ENCODE peak calls at places on chromosomes 16 and 17, in seven cellular contexts. G is epithelial cell of esophagus, D is RWPE2, C is AG04450, S is non-pigmented ciliary epithelial cell, I is BE2C, V is memory B cell. N is an unnamed sample.

GRCh38 chr17:70100983-70101382 is 26.0 kb downstream of the KCNJ16 start:
- DNase-seq in G (peak), D (no peak), C (no peak), S (no peak), I (no peak), V (no peak), N (no peak)

GRCh38 chr17:19386974-19387920 is at the start of gene MFAP4:
- DNase-seq in G (no peak), D (no peak), C (peak), S (no peak), I (peak), V (no peak), N (no peak)

GRCh38 chr17:48412841-48413240 is 17.2 kb downstream of the SKAP1 start:
- DNase-seq in G (no peak), D (no peak), C (no peak), S (no peak), I (no peak), V (no peak), N (no peak)

GRCh38 chr17:72280881-72281280 is 160.1 kb downstream of the SOX9 start:
- DNase-seq in G (peak), D (no peak), C (no peak), S (no peak), I (no peak), V (no peak), N (no peak)

GRCh38 chr16:66976746-66977145 is 11.6 kb upstream of the CES4A start:
- DNase-seq in G (no peak), D (no peak), C (no peak), S (no peak), I (peak), V (no peak), N (no peak)

GRCh38 chr17:81119223-81120148 is 45.8 kb upstream of the PVALEF start:
- DNase-seq in G (peak), D (peak), C (peak), S (peak), I (peak), V (peak), N (peak)

GRCh38 chr17:33561935-33562334 is 268.8 kb upstream of the ASIC2 start:
- DNase-seq in G (no peak), D (no peak), C (no peak), S (no peak), I (no peak), V (no peak), N (no peak)

GRCh38 chr17:66948061-66948750 is 16.3 kb upstream of the CACNG4 start:
- DNase-seq in G (no peak), D (peak), C (no peak), S (no peak), I (peak), V (no peak), N (no peak)

GRCh38 chr17:74605361-74605760 is 13.3 kb upstream of the CD300LD start:
- DNase-seq in G (peak), D (peak), C (peak), S (no peak), I (peak), V (no peak), N (no peak)

GRCh38 chr17:34874496-34874895 is 86.8 kb downstream of the CCT6B start:
- DNase-seq in G (no peak), D (no peak), C (no peak), S (no peak), I (no peak), V (no peak), N (no peak)

GRCh38 chr16:29029168-29029994 is 44.5 kb downstream of the LAT start:
- DNase-seq in G (peak), D (peak), C (peak), S (peak), I (peak), V (no peak), N (no peak)

GRCh38 chr16:4081577-4082021 is 34.6 kb downstream of the ADCY9 start:
- DNase-seq in G (no peak), D (no peak), C (no peak), S (no peak), I (no peak), V (no peak), N (no peak)

GRCh38 chr16:54390095-54390494 is 103.5 kb upstream of the IRX3 start:
- DNase-seq in G (no peak), D (no peak), C (no peak), S (no peak), I (no peak), V (no peak), N (no peak)

GRCh38 chr17:57747221-57748017 is 2.3 kb upstream of the CCDC182 start:
- DNase-seq in G (peak), D (no peak), C (peak), S (peak), I (peak), V (peak), N (no peak)

GRCh38 chr16:53501216-53501859 is 1.7 kb downstream of the AKTIP start:
- DNase-seq in G (peak), D (no peak), C (no peak), S (no peak), I (no peak), V (no peak), N (no peak)

GRCh38 chr17:57577751-57578607 is 167.1 kb downstream of the CCDC182 start:
- DNase-seq in G (peak), D (no peak), C (peak), S (peak), I (peak), V (no peak), N (no peak)

GRCh38 chr17:43949777-43950176 is 4.0 kb downstream of the PYY start:
- DNase-seq in G (no peak), D (no peak), C (no peak), S (no peak), I (no peak), V (no peak), N (no peak)

GRCh38 chr17:61496174-61496956 is 44.1 kb downstream of the TBX4 start:
- DNase-seq in G (no peak), D (no peak), C (no peak), S (no peak), I (no peak), V (no peak), N (no peak)

GRCh38 chr16:24138024-24138423 is 118.1 kb upstream of the CACNG3 start:
- DNase-seq in G (no peak), D (no peak), C (no peak), S (no peak), I (no peak), V (no peak), N (no peak)

GRCh38 chr17:46139365-46140210 is 53.6 kb downstream of the KANSL1 start:
- DNase-seq in G (no peak), D (no peak), C (no peak), S (no peak), I (no peak), V (no peak), N (no peak)

GRCh38 chr17:10117085-10117484 is 81.3 kb downstream of the GAS7 start:
- DNase-seq in G (no peak), D (no peak), C (no peak), S (no peak), I (no peak), V (no peak), N (no peak)

GRCh38 chr17:13597723-13598347 is 3.9 kb downstream of the HS3ST3A1 start:
- DNase-seq in G (peak), D (no peak), C (no peak), S (no peak), I (peak), V (peak), N (peak)

GRCh38 chr16:71383054-71383773 is 24.7 kb downstream of the CALB2 start:
- DNase-seq in G (peak), D (no peak), C (no peak), S (no peak), I (no peak), V (no peak), N (no peak)

GRCh38 chr17:49450735-49451134 is 36.1 kb upstream of the PHB1 start:
- DNase-seq in G (peak), D (no peak), C (no peak), S (no peak), I (no peak), V (no peak), N (no peak)

GRCh38 chr16:72203401-72203800 is 31.4 kb upstream of the PMFBP1 start:
- DNase-seq in G (peak), D (no peak), C (no peak), S (no peak), I (no peak), V (peak), N (peak)

GRCh38 chr17:78185981-78186688 is 717 bp downstream of the TK1 start:
- DNase-seq in G (no peak), D (peak), C (no peak), S (no peak), I (no peak), V (no peak), N (no peak)

GRCh38 chr16:14309906-14310305 is 238.8 kb downstream of the MRTFB start:
- DNase-seq in G (peak), D (no peak), C (no peak), S (peak), I (no peak), V (no peak), N (no peak)

GRCh38 chr16:85528528-85529387 is 84.4 kb upstream of the GSE1 start:
- DNase-seq in G (no peak), D (no peak), C (no peak), S (no peak), I (peak), V (no peak), N (no peak)

GRCh38 chr17:14871921-14872320 is 393.2 kb downstream of the PMP22 start:
- DNase-seq in G (peak), D (no peak), C (no peak), S (no peak), I (no peak), V (no peak), N (no peak)

GRCh38 chr16:56591377-56592060 is 2.2 kb downstream of the MT3 start:
- DNase-seq in G (no peak), D (no peak), C (no peak), S (no peak), I (no peak), V (no peak), N (no peak)

GRCh38 chr17:13865650-13866049 is 203.7 kb upstream of the COX10 start:
- DNase-seq in G (no peak), D (no peak), C (no peak), S (no peak), I (no peak), V (no peak), N (no peak)

GRCh38 chr17:16040710-16041251 is 41.2 kb downstream of the TTC19 start:
- DNase-seq in G (no peak), D (no peak), C (peak), S (peak), I (no peak), V (no peak), N (no peak)

GRCh38 chr17:17060930-17061329 is 18.7 kb downstream of the MPRIP start:
- DNase-seq in G (no peak), D (peak), C (no peak), S (no peak), I (no peak), V (no peak), N (no peak)

GRCh38 chr17:66310528-66311148 is 8.2 kb downstream of the PRKCA start:
- DNase-seq in G (no peak), D (no peak), C (no peak), S (no peak), I (no peak), V (no peak), N (no peak)

GRCh38 chr17:2123467-2124251 is 68.8 kb downstream of the HIC1 start:
- DNase-seq in G (peak), D (no peak), C (no peak), S (no peak), I (no peak), V (no peak), N (no peak)

GRCh38 chr16:1090620-1091587 is 5.1 kb downstream of the C1QTNF8 start:
- DNase-seq in G (no peak), D (no peak), C (no peak), S (no peak), I (no peak), V (no peak), N (no peak)

GRCh38 chr16:84836234-84836647 is 16.5 kb downstream of the CRISPLD2 start:
- DNase-seq in G (peak), D (no peak), C (peak), S (peak), I (no peak), V (no peak), N (no peak)

GRCh38 chr16:88747588-88748301 is 37.3 kb downstream of the PIEZO1 start:
- DNase-seq in G (peak), D (no peak), C (no peak), S (no peak), I (no peak), V (no peak), N (no peak)

GRCh38 chr17:40607641-40608040 is 40.0 kb downstream of the SMARCE1 start:
- DNase-seq in G (no peak), D (no peak), C (no peak), S (no peak), I (no peak), V (no peak), N (no peak)

N was measured in GM12864.